ENCODE peak calls at places on chromosomes 11 and 22, in four cellular contexts. Q is body of pancreas, A is fibroblast of the aortic adventitia, S is DND-41. P is an unnamed sample.

GRCh38 chr11:84241374-84242131 is 955.4 kb upstream of the CCDC90B start:
- DNase-seq in Q (no peak), A (no peak), S (no peak), P (no peak)

GRCh38 chr11:10666976-10667892 is 26.3 kb downstream of the IRAG1 start:
- DNase-seq in Q (no peak), A (peak; percentile 63), S (no peak), P (peak; percentile 79)

GRCh38 chr11:116376547-116376946 is 396.2 kb downstream of the BUD13 start:
- DNase-seq in Q (no peak), A (no peak), S (no peak), P (no peak)

GRCh38 chr11:130037058-130037457 is 32.6 kb upstream of the APLP2 start:
- DNase-seq in Q (no peak), A (peak; percentile 72), S (no peak), P (peak; percentile 75)

GRCh38 chr22:32457031-32457430 is 7.2 kb downstream of the BPIFC start:
- DNase-seq in Q (no peak), A (no peak), S (no peak), P (no peak)

GRCh38 chr11:74443071-74443864 is 24.1 kb downstream of the KCNE3 start:
- DNase-seq in Q (peak; percentile 78), A (peak; percentile 10), S (no peak), P (peak; percentile 59)

GRCh38 chr11:118572914-118573550 is 823 bp downstream of the ARCN1 start:
- DNase-seq in Q (no peak), A (peak; percentile 57), S (peak; percentile 23), P (peak; percentile 28)

GRCh38 chr11:96055706-96056387 is 131.9 kb upstream of the MTMR2 start:
- DNase-seq in Q (no peak), A (peak; percentile 72), S (no peak), P (peak; percentile 70)

GRCh38 chr11:65549088-65549487 is 9.1 kb downstream of the LTBP3 start:
- DNase-seq in Q (no peak), A (no peak), S (no peak), P (no peak)

GRCh38 chr11:29328961-29329441 is 687.8 kb downstream of the KCNA4 start:
- DNase-seq in Q (no peak), A (peak; percentile 91), S (no peak), P (peak; percentile 87)

GRCh38 chr11:111429066-111429506 is 50.0 kb upstream of the POU2AF1 start:
- DNase-seq in Q (peak; percentile 76), A (peak; percentile 84), S (peak; percentile 62), P (peak; percentile 36)

GRCh38 chr11:79100093-79100704 is 340.6 kb downstream of the TENM4 start:
- DNase-seq in Q (peak; percentile 47), A (peak; percentile 70), S (peak; percentile 42), P (peak; percentile 60)

GRCh38 chr11:58999291-58999680 is 60.0 kb downstream of the GLYATL1 start:
- DNase-seq in Q (no peak), A (no peak), S (no peak), P (no peak)

GRCh38 chr22:23984430-23984829 is 4.5 kb downstream of the GSTT2 start:
- DNase-seq in Q (no peak), A (peak; percentile 53), S (peak; percentile 63), P (peak; percentile 11)

GRCh38 chr22:17057959-17058814 is 26.6 kb upstream of the IL17RA start:
- DNase-seq in Q (peak; percentile 70), A (peak; percentile 82), S (peak; percentile 64), P (peak; percentile 52)

GRCh38 chr22:23207786-23208325 is 27.5 kb downstream of the BCR start:
- DNase-seq in Q (no peak), A (no peak), S (no peak), P (no peak)

GRCh38 chr11:121557348-121557747 is 104.6 kb upstream of the SORL1-AS1 start:
- DNase-seq in Q (no peak), A (no peak), S (peak; percentile 55), P (peak; percentile 76)

GRCh38 chr22:35889071-35889470 is 139.6 kb downstream of the RBFOX2 start:
- DNase-seq in Q (no peak), A (no peak), S (no peak), P (no peak)

GRCh38 chr11:130115218-130115617 is 44.4 kb upstream of the ST14 start:
- DNase-seq in Q (no peak), A (peak; percentile 72), S (no peak), P (peak; percentile 67)

GRCh38 chr11:115324569-115325432 is 179.4 kb downstream of the CADM1 start:
- DNase-seq in Q (peak; percentile 17), A (peak; percentile 23), S (peak; percentile 27), P (peak; percentile 71)

GRCh38 chr11:126989942-126990715 is 10.4 kb downstream of the KIRREL3 start:
- DNase-seq in Q (peak; percentile 73), A (peak; percentile 64), S (peak; percentile 76), P (peak; percentile 77)

GRCh38 chr11:128587415-128587814 is at the start of gene ETS1:
- DNase-seq in Q (peak; percentile 39), A (no peak), S (no peak), P (peak; percentile 29)

GRCh38 chr11:126029805-126030204 is 32.9 kb downstream of the CDON start:
- DNase-seq in Q (no peak), A (no peak), S (no peak), P (no peak)

GRCh38 chr11:112163875-112164521 is at the start of gene IL18:
- DNase-seq in Q (peak; percentile 58), A (no peak), S (no peak), P (peak; percentile 29)

GRCh38 chr11:59867946-59868345 is 1.7 kb upstream of the TCN1 start:
- DNase-seq in Q (no peak), A (no peak), S (no peak), P (no peak)

GRCh38 chr11:45078236-45079074 is 68.0 kb upstream of the PRDM11 start:
- DNase-seq in Q (no peak), A (peak; percentile 36), S (no peak), P (no peak)

DNA sequence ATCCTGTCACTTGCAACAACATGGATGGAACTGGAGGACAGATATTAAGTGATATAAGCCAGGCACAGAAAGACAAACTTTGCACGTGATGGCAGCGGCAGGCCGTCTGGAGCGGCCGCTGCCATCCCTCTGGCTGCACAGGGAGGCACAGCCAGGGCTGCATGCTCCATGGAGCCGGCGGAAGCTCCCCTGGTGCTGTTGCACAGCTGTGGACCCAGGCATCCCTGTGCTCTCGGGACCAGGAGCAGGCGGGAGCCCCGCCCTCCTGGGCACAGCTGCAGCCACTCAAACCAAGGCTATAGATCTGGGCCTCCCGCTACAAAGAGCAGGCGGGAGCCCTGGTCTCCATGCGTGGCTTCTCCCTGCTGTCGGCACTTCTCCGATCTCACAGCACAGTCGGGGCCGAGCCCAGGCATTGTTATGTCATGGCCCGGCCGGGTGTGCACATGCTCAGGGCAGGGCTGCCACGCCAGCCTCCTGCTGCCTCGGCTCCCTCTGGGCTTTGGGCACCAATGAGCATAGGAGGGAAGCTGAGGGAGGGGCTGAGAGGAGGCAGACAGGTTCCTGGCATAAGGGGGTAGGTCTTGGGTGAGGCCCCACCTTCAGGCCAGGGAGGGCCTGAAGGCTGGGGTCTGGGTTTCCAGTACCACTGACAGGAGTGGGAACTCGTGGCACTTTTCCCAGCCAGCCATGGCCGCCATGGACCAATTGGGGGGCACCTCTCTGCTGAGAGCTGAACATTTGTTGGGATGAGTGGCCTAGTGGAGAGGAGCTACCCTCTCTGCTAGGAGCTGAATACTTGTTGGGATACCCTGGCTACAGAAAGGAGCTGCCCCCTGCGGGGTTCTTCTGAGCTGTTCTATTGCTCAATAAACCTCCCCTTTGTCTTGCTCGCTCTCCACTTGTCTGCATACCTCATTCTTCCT is 16.7 kb downstream of the RRP8 start:
- DNase-seq in Q (no peak), A (no peak), S (no peak), P (no peak)
- H3K4me3 ChIP-seq in Q (no peak overlapping the region), A (no peak overlapping the region), S (no peak overlapping the region), P (no peak overlapping the region)

GRCh38 chr22:45196308-45196707 is 32.6 kb downstream of the NUP50 start:
- DNase-seq in Q (no peak), A (no peak), S (no peak), P (no peak)

GRCh38 chr22:45194686-45195085 is 31.0 kb downstream of the NUP50 start:
- DNase-seq in Q (no peak), A (no peak), S (no peak), P (no peak)

GRCh38 chr22:45190473-45190872 is 26.7 kb downstream of the NUP50 start:
- DNase-seq in Q (no peak), A (no peak), S (no peak), P (no peak)

GRCh38 chr22:45195616-45196015 is 31.9 kb downstream of the NUP50 start:
- DNase-seq in Q (no peak), A (no peak), S (no peak), P (no peak)

GRCh38 chr22:45192701-45193187 is 29.0 kb downstream of the NUP50 start:
- DNase-seq in Q (no peak), A (no peak), S (no peak), P (no peak)
- TF ChIP-seq CTCF in Q (no peak), A (no peak), S (no peak), P (no peak)

GRCh38 chr11:88410636-88411035 is 73.1 kb upstream of the CTSC start:
- DNase-seq in Q (no peak), A (no peak), S (no peak), P (no peak)

GRCh38 chr11:88414981-88415391 is 77.5 kb upstream of the CTSC start:
- DNase-seq in Q (no peak), A (peak; percentile 6), S (peak; percentile 78), P (peak; percentile 27)

GRCh38 chr11:88415495-88415894 is 78.0 kb upstream of the CTSC start:
- DNase-seq in Q (no peak), A (no peak), S (peak; percentile 20), P (no peak)

GRCh38 chr11:88411265-88411664 is 73.7 kb upstream of the CTSC start:
- DNase-seq in Q (no peak), A (peak; percentile 23), S (no peak), P (peak; percentile 92)

GRCh38 chr11:88414385-88414861 is 76.9 kb upstream of the CTSC start:
- DNase-seq in Q (no peak), A (peak; percentile 82), S (peak; percentile 72), P (peak; percentile 79)
- H3K4me3 ChIP-seq in Q (no peak overlapping the region), A (no peak overlapping the region), S (peak overlapping the region; percentile 39), P (no peak overlapping the region)

GRCh38 chr11:100999756-101000155 is 129.9 kb downstream of the PGR start:
- DNase-seq in Q (no peak), A (no peak), S (no peak), P (no peak)

GRCh38 chr11:101008961-101009684 is 120.5 kb downstream of the PGR start:
- DNase-seq in Q (no peak), A (no peak), S (no peak), P (no peak)

GRCh38 chr11:101003468-101003867 is 126.1 kb downstream of the PGR start:
- DNase-seq in Q (no peak), A (no peak), S (no peak), P (no peak)
- TF ChIP-seq CTCF in Q (no peak), A (no peak), S (no peak), P (no peak)

GRCh38 chr22:37241351-37242142 is 2.5 kb downstream of the RAC2 start:
- DNase-seq in Q (no peak), A (no peak), S (no peak), P (no peak)
- H3K4me3 ChIP-seq in Q (no peak overlapping the region), A (no peak overlapping the region), S (peak overlapping the region; percentile 85), P (no peak overlapping the region)

P was measured in astrocyte of the spinal cord.